ENCODE peak calls at places on chromosomes 7 and 10, in six cellular contexts. K, H, F, Q, J and A are unnamed samples.

GRCh38 chr10:116769791-116770190 is 27.4 kb upstream of the HSPA12A start:
- DNase-seq in H (no peak), J (no peak), Q (peak; percentile 92), K (peak; percentile 76), F (no peak), A (no peak)

GRCh38 chr10:71762324-71762723 is 11.0 kb downstream of the VSIR start:
- DNase-seq in J (no peak), F (no peak), K (no peak), Q (no peak), H (no peak), A (no peak)

GRCh38 chr7:142587578-142588191 is 161.6 kb upstream of the PRSS1 start:
- DNase-seq in Q (peak; percentile 79), F (no peak), K (peak; percentile 72), J (peak; percentile 65), H (no peak), A (no peak)

GRCh38 chr7:137970263-137970975 is 31.5 kb downstream of the CREB3L2 start:
- DNase-seq in J (no peak), K (peak; percentile 96), H (no peak), F (peak; percentile 82), Q (peak; percentile 88), A (no peak)

GRCh38 chr7:152344253-152344652 is 91.5 kb downstream of the KMT2C start:
- DNase-seq in J (no peak), K (no peak), Q (no peak), F (no peak), H (no peak), A (no peak)

GRCh38 chr7:45155941-45156340 is 1.6 kb upstream of the RAMP3 start:
- DNase-seq in J (no peak), Q (no peak), K (no peak), F (peak; percentile 32), H (no peak), A (no peak)

GRCh38 chr10:71401056-71401455 is 4.3 kb downstream of the CDH23 start:
- DNase-seq in Q (no peak), J (no peak), K (no peak), F (no peak), H (no peak), A (no peak)

GRCh38 chr10:73650537-73651331 is 5.1 kb downstream of the SYNPO2L start:
- DNase-seq in J (no peak), H (no peak), Q (peak; percentile 90), K (peak; percentile 86), F (no peak), A (no peak)

GRCh38 chr7:28037220-28038010 is 143.2 kb downstream of the JAZF1 start:
- DNase-seq in J (peak; percentile 38), F (no peak), K (peak; percentile 98), H (no peak), Q (peak; percentile 88), A (no peak)

GRCh38 chr10:8059191-8059936 is 4.9 kb downstream of the GATA3 start:
- DNase-seq in K (no peak), J (no peak), H (no peak), Q (no peak), F (no peak), A (no peak)

GRCh38 chr10:8057636-8058273 is 3.3 kb downstream of the GATA3 start:
- DNase-seq in F (no peak), J (no peak), Q (no peak), K (no peak), H (no peak), A (no peak)

GRCh38 chr10:8056891-8057331 is 2.4 kb downstream of the GATA3 start:
- DNase-seq in F (no peak), H (no peak), J (peak; percentile 42), Q (no peak), K (no peak), A (no peak)

GRCh38 chr10:8060010-8060703 is 5.7 kb downstream of the GATA3 start:
- DNase-seq in H (peak; percentile 41), F (no peak), Q (no peak), J (peak; percentile 43), K (peak; percentile 73), A (no peak)

GRCh38 chr10:8058274-8059111 is 4.0 kb downstream of the GATA3 start:
- DNase-seq in K (no peak), Q (no peak), H (no peak), J (no peak), F (no peak), A (no peak)
- H3K4me3 ChIP-seq in K (no peak overlapping the region), Q (no peak overlapping the region), H (peak overlapping the region; percentile 57), J (no peak overlapping the region), F (no peak overlapping the region), A (no peak overlapping the region)

GRCh38 chr7:157250605-157251228 is 86.1 kb upstream of the DNAJB6 start:
- DNase-seq in K (peak; percentile 57), Q (peak; percentile 72), J (peak; percentile 65), H (peak; percentile 18), F (no peak), A (no peak)

GRCh38 chr7:157253850-157254249 is 83.0 kb upstream of the DNAJB6 start:
- DNase-seq in K (no peak), Q (no peak), J (no peak), F (no peak), H (no peak), A (no peak)

DNA sequence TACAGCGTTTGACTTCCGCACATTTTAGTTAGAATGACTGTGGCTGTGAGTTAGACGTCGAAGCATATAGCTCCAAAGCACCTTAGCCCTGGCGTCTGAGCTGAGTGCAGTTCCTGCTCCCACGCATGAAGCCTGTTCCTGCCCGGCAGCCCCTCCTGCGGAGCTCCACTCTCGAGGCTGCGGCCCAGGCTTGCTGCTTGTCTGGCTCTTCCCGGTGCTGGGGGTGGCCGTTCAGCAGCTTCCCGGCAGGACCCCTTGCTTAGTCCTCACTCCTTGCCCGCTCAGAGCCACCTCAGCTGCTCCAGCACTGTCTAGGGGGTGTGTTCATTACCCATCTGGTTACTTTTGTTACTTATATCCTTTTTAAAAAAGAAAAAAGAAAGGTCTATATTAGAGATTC is 88.1 kb upstream of the DNAJB6 start:
- DNase-seq in K (no peak), H (no peak), Q (no peak), F (no peak), J (no peak), A (no peak)
- H3K36me3 ChIP-seq in K (peaks cover 6% of the 10 kb centered on the region), H (peaks cover 9% of the 10 kb centered on the region), Q (peaks cover 20% of the 10 kb centered on the region), F (peaks cover 5% of the 10 kb centered on the region), J (no peaks in the 10 kb centered on the region), A (peaks cover 15% of the 10 kb centered on the region)

GRCh38 chr10:14558025-14558424 is 216.7 kb downstream of the FAM107B start:
- DNase-seq in Q (no peak), J (no peak), H (no peak), F (no peak), K (no peak), A (no peak)
- H3K27ac ChIP-seq in Q (no peak overlapping the region), J (no peak overlapping the region), H (no peak overlapping the region), F (no peak overlapping the region), K (no peak overlapping the region), A (no peak overlapping the region)

GRCh38 chr7:25854059-25854458 is 297.9 kb upstream of the NFE2L3 start:
- DNase-seq in F (no peak), J (no peak), K (no peak), H (no peak), Q (no peak), A (no peak)
- H3K4me3 ChIP-seq in F (peak overlapping the region; percentile 21), J (no peak overlapping the region), K (peak overlapping the region; percentile 11), H (no peak overlapping the region), Q (no peak overlapping the region), A (no peak overlapping the region)

DNA sequence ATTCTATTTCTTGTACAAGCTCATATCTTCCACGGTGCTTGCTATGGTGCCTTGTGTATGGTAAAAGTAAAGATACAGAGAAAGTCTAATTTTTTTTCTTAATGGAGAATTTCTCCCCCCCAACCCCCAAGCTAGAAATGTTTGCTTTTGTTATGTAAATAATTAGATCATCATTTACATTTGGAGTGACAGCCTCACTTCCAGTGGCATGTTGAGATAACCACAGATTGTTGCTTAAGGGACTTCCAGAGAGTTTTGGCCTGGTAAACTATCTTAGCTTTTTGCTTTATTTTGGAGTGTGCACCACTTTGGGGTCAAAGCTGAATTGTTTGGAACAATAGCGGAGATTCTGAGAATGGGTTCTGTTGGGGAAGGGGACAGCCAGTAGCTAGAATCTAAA is 129.7 kb downstream of the ZNF365 start:
- DNase-seq in Q (no peak), J (no peak), F (no peak), K (peak; percentile 6), H (no peak), A (no peak)
- H3K36me3 ChIP-seq in Q (no peaks in the 10 kb centered on the region), J (no peaks in the 10 kb centered on the region), F (no peaks in the 10 kb centered on the region), K (no peaks in the 10 kb centered on the region), H (no peaks in the 10 kb centered on the region), A (no peaks in the 10 kb centered on the region)

GRCh38 chr10:35855155-35855947 is 213.3 kb upstream of the FZD8 start:
- DNase-seq in H (no peak), Q (no peak), F (no peak), J (no peak), K (no peak), A (no peak)

GRCh38 chr10:35852721-35853120 is 210.6 kb upstream of the FZD8 start:
- DNase-seq in F (no peak), J (no peak), H (no peak), K (no peak), Q (no peak), A (no peak)

GRCh38 chr10:35854661-35855060 is 212.6 kb upstream of the FZD8 start:
- DNase-seq in J (no peak), Q (no peak), H (no peak), K (no peak), F (no peak), A (no peak)

GRCh38 chr10:35857860-35858259 is 215.8 kb upstream of the FZD8 start:
- DNase-seq in H (no peak), J (no peak), F (no peak), K (no peak), Q (no peak), A (no peak)
- H3K27ac ChIP-seq in H (no peak overlapping the region), J (no peak overlapping the region), F (no peak overlapping the region), K (no peak overlapping the region), Q (no peak overlapping the region), A (no peak overlapping the region)

GRCh38 chr10:124465003-124465776 is 3.6 kb downstream of the LHPP start:
- DNase-seq in H (no peak), Q (no peak), K (no peak), J (peak; percentile 38), F (no peak), A (no peak)
- H3K4me3 ChIP-seq in H (peak overlapping the region; percentile 6), Q (no peak overlapping the region), K (no peak overlapping the region), J (no peak overlapping the region), F (no peak overlapping the region), A (no peak overlapping the region)

DNA sequence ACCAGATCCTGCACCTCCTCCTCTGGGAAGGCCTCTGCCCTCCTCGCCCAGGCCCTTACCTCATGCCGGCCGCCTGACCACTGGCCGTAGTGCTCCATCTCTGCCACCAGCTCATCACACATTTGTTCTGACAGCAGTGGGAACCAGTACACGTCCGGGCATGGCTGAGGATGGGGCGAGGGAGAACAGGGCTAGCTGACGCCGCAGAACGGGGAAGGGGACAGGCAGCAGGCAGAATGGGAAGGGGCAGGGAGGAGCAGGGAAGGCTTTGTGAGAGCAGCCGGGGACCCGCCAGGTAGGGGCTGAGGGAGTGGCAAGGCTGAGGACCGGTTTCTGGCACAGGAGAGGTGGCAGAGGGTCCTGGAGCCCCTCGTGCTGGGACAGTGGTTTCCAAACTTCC is 8.0 kb upstream of the MOGAT3 start:
- DNase-seq in F (no peak), J (no peak), Q (no peak), H (no peak), K (no peak), A (no peak)
- H3K36me3 ChIP-seq in F (peaks cover 7% of the 10 kb centered on the region), J (peaks cover 22% of the 10 kb centered on the region), Q (peaks cover 53% of the 10 kb centered on the region), H (no peaks in the 10 kb centered on the region), K (peaks cover 21% of the 10 kb centered on the region), A (peaks cover 81% of the 10 kb centered on the region)